ENCODE peak calls at places on chromosomes 16 and 17, in five cellular contexts. O, H, G, R and P are unnamed samples.

GRCh38 chr16:17070882-17071592 is 399.7 kb downstream of the XYLT1 start:
- DNase-seq in G (peak; percentile 8), O (no peak), H (no peak), R (no peak), P (no peak)

GRCh38 chr16:51051671-51052070 is 99.4 kb downstream of the SALL1 start:
- DNase-seq in G (no peak), R (no peak), O (no peak), H (no peak), P (no peak)

GRCh38 chr17:2794116-2794803 is 2.0 kb upstream of the RAP1GAP2 start:
- DNase-seq in O (no peak), G (no peak), H (no peak), R (no peak), P (no peak)

GRCh38 chr17:1532836-1533602 is 16.6 kb upstream of the INPP5K start:
- DNase-seq in G (peak; percentile 22), O (peak; percentile 20), H (no peak), R (no peak), P (no peak)

GRCh38 chr16:70496513-70496912 is 26.8 kb downstream of the COG4 start:
- DNase-seq in G (no peak), R (no peak), O (no peak), H (no peak), P (no peak)

GRCh38 chr16:58449768-58450167 is 50.2 kb upstream of the NDRG4 start:
- DNase-seq in G (no peak), O (no peak), H (no peak), R (no peak), P (no peak)

GRCh38 chr16:12021578-12022265 is 45.2 kb downstream of the SNX29 start:
- DNase-seq in R (no peak), O (no peak), G (no peak), H (no peak), P (no peak)

GRCh38 chr17:65729207-65729606 is 167.8 kb upstream of the AXIN2 start:
- DNase-seq in H (no peak), O (no peak), R (no peak), G (no peak), P (no peak)

GRCh38 chr17:15947331-15947730 is 2.4 kb downstream of the ADORA2B start:
- DNase-seq in O (peak; percentile 59), G (no peak), H (no peak), R (no peak), P (no peak)

GRCh38 chr17:58329035-58329807 is 626 bp upstream of the TSPOAP1 start:
- DNase-seq in O (no peak), R (no peak), H (peak; percentile 72), G (peak; percentile 25), P (no peak)

GRCh38 chr17:40091691-40092397 is 8.5 kb downstream of the NR1D1 start:
- DNase-seq in R (no peak), O (no peak), G (no peak), H (peak; percentile 54), P (no peak)

GRCh38 chr16:30185141-30185682 is 1.8 kb downstream of the CORO1A start:
- DNase-seq in G (no peak), R (no peak), H (peak; percentile 60), O (no peak), P (no peak)

GRCh38 chr16:70677499-70678120 is 8.2 kb downstream of the MTSS2 start:
- DNase-seq in H (peak; percentile 49), O (no peak), R (no peak), G (no peak), P (no peak)

GRCh38 chr16:15672514-15673167 is 22.6 kb downstream of the NDE1 start:
- DNase-seq in R (peak; percentile 86), H (peak; percentile 90), G (no peak), O (peak; percentile 99), P (peak; percentile 97)

GRCh38 chr17:58354541-58355216 is 2.7 kb upstream of the SUPT4H1 start:
- DNase-seq in R (no peak), H (no peak), G (no peak), O (no peak), P (no peak)

GRCh38 chr17:1379208-1379929 is 20.7 kb downstream of the YWHAE start:
- DNase-seq in O (no peak), R (no peak), H (no peak), G (no peak), P (no peak)

GRCh38 chr17:79664925-79665738 is 54.3 kb upstream of the RBFOX3 start:
- DNase-seq in H (peak; percentile 79), G (peak; percentile 5), R (no peak), O (peak; percentile 67), P (no peak)

GRCh38 chr16:87297918-87298631 is 19.1 kb downstream of the C16orf95 start:
- DNase-seq in R (no peak), O (peak; percentile 18), G (peak; percentile 80), H (no peak), P (no peak)

GRCh38 chr17:350706-351435 is 1.7 kb downstream of the RPH3AL start:
- DNase-seq in H (peak; percentile 89), R (no peak), O (peak; percentile 53), G (no peak), P (no peak)

GRCh38 chr17:5870231-5870953 is 199.8 kb upstream of the WSCD1 start:
- DNase-seq in G (no peak), H (no peak), R (no peak), O (no peak), P (no peak)

GRCh38 chr16:29312835-29313558 is 93.5 kb downstream of the NPIPB11 start:
- DNase-seq in H (no peak), G (no peak), O (no peak), R (no peak), P (no peak)

GRCh38 chr17:12940699-12941098 is 77.1 kb downstream of the ELAC2 start:
- DNase-seq in O (no peak), R (no peak), G (no peak), H (no peak), P (no peak)

GRCh38 chr17:18037482-18037881 is 1.5 kb downstream of the ATPAF2 start:
- DNase-seq in H (no peak), G (no peak), R (no peak), O (no peak), P (no peak)

GRCh38 chr17:43482103-43483012 is 1.4 kb upstream of the DHX8 start:
- DNase-seq in G (no peak), O (no peak), R (no peak), H (no peak), P (no peak)

GRCh38 chr16:66156538-66156937 is 210.0 kb upstream of the CDH5 start:
- DNase-seq in O (no peak), R (no peak), H (no peak), G (no peak), P (no peak)

GRCh38 chr17:31595076-31595475 is 203.6 kb downstream of the RAB11FIP4 start:
- DNase-seq in O (no peak), R (no peak), H (no peak), G (no peak), P (no peak)

DNA sequence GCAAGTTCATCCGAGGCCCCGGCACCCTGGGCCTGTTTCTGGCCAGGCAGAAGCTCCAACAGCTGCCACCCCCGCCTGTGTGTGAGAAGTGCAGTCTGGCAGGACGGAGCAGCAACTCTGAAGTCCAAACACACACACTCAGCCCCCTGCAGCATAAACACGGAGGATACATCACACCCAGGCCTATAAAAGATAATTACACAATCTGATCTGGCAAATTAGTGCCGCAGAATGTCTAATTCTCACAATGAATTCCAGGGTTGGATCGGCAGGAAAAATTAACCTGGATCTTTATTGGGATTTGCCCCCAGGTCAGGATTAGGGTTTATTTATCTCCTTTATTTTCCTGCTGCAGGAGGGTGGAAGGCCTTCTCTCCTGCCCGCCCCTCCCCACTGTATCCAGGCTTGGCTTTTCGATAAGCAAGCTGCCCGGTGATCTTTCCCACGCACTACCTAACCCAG is 311.4 kb downstream of the SOX9 start:
- DNase-seq in G (no peak), R (no peak), H (no peak), O (peak; percentile 28), P (no peak)
- TF ChIP-seq CTCF in G (no peak), R (no peak), H (no peak), O (no peak), P (no peak)

DNA sequence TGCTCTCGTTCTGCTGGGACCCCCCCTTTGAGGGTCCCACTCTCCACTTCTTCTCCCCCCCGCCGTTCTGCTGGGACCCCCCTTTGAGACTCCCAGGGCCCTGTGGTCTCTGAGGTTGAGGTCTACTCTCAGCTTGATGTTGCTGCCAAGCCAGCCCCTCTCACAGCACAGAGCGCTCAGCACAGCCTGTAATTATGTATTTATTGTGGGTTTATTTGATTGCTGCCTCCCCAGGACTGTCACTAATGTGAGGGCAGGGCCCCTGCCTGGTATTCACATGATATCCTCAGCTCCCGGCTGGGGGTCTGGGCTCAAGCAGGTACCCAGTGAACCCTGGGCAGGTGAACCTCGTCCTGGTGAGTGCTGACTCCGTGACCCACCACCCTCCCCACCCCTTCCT is 35.4 kb downstream of the ACTG1 start:
- DNase-seq in O (no peak), R (no peak), H (no peak), G (no peak), P (no peak)
- H3K27ac ChIP-seq in O (no peak overlapping the region), R (no peak overlapping the region), H (no peak overlapping the region), G (no peak overlapping the region), P (no peak overlapping the region)

DNA sequence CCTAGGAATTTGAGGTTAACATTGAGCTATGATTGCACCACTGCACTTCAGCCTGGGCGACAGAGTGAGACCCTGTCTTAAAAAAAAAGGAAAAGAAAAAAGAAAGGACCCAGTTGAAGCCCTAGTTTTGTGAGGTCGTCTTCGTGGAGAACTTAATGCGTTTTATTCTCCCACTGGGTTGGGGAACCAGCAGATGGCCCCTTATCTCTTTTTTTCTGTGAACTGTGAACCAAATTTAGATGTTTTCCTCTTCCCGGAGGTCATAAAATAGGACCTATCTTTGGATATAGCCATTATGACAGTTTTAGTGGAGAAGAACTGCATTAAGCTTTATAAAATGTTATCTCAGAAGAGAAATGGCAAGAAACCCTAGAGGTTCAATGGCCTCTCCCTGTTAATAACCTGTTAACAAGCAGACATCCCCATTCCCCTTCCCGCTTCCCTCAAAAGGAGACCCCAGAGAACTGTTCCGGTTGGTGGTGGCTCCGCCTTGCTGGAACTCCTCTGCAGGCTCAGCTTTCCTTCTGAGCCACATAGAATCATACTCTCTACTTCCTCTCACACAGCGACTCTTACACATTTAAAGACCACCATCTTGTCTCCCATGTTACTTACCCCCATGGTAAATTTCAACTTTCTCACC is 23.6 kb downstream of the KIAA0513 start:
- DNase-seq in H (no peak), O (no peak), G (no peak), R (no peak), P (no peak)
- TF ChIP-seq CTCF in H (no peak), O (no peak), G (no peak), R (no peak), P (no peak)

GRCh38 chr16:69253796-69254426 is 57.2 kb upstream of the VPS4A start:
- DNase-seq in G (no peak), R (no peak), O (no peak), H (no peak), P (no peak)
- H3K27ac ChIP-seq in G (no peak overlapping the region), R (no peak overlapping the region), O (no peak overlapping the region), H (peak overlapping the region; percentile 34), P (no peak overlapping the region)

DNA sequence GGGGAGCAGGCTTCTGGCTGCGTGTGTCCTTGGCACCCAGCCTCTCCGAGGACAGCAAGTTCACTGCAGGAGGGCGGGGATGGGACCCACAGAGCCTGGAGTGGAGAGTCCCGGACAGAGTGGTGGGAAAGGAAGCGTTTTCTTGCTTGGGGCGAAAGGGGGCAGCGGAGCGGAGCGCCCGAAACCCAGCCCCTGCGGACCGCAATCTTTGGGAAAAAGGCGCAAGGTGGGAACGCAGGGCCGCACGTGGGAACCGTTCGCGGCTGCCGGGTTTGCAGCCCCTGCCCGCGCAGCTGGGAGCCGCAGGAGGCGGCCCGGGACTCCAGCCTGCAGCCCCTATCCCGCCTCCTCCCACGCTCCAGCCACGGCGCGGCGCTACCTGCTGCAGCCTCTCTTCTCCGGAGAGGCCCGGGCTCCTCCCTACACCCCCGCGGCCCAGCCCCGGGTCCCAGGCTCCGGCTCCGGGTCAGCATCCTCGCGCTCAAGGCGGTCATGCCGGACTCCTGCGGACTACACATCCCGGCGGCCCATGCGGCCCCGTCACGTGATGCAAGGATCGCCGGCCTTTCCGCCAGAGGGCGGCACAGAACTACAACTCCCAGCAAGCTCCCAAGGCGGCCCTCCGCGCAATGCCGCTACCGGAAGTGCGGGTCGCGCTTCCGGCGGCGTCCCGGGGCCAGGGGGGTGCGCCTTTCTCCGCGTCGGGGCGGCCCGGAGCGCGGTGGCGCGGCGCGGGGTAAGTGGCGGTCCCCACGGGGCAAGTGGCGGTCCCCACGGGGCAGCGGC is at the start of the genes NTHL1 and TSC2:
- DNase-seq in H (peak; percentile 98), R (peak; percentile 79), G (peak; percentile 97), O (peak; percentile 96), P (peak; percentile 95)
- TF ChIP-seq CTCF in H (peak; percentile 26), R (peak; percentile 31), G (peak; percentile 25), O (peak; percentile 39), P (peak; percentile 45)